ENCODE peak calls at places on chromosomes 11 and 22, in six cellular contexts. R, B, C, Q, I and Z are unnamed samples.

GRCh38 chr11:44036811-44037657 is 10.7 kb upstream of the ACCSL start:
- DNase-seq in R (peak; percentile 80), C (peak; percentile 71), B (peak; percentile 95), I (peak; percentile 76), Q (peak; percentile 72), Z (peak; percentile 70)

GRCh38 chr22:37187552-37187890 is 526 bp downstream of the C1QTNF6 start:
- DNase-seq in I (no peak), C (peak; percentile 53), Q (no peak), R (no peak), B (no peak), Z (no peak)

GRCh38 chr11:61131586-61131985 is 29.3 kb downstream of the CD5 start:
- DNase-seq in I (no peak), R (no peak), Q (no peak), C (no peak), B (no peak), Z (no peak)

GRCh38 chr22:43297246-43298061 is 45.7 kb downstream of the SCUBE1 start:
- DNase-seq in C (no peak), I (no peak), R (no peak), B (no peak), Q (no peak), Z (no peak)

GRCh38 chr11:439315-440064 is 2.3 kb downstream of the ANO9 start:
- DNase-seq in Q (no peak), B (no peak), I (no peak), C (no peak), R (no peak), Z (no peak)

GRCh38 chr11:76578655-76579046 is 91.9 kb downstream of the LRRC32 start:
- DNase-seq in C (peak; percentile 85), R (peak; percentile 69), B (peak; percentile 86), I (no peak), Q (no peak), Z (no peak)

GRCh38 chr22:33051960-33052839 is 6.0 kb downstream of the SYN3 start:
- DNase-seq in I (no peak), Q (no peak), C (no peak), B (no peak), R (no peak), Z (no peak)

GRCh38 chr11:69943066-69943465 is 123.8 kb upstream of the FGF3 start:
- DNase-seq in Q (no peak), I (no peak), R (no peak), C (no peak), B (no peak), Z (no peak)

GRCh38 chr11:19725379-19726079 is 12.9 kb downstream of the NAV2 start:
- DNase-seq in I (peak; percentile 43), B (peak; percentile 92), Q (no peak), R (no peak), C (no peak), Z (no peak)

GRCh38 chr11:62245271-62245753 is 3.3 kb downstream of the SCGB1D2 start:
- DNase-seq in Q (no peak), R (no peak), C (no peak), I (peak; percentile 70), B (no peak), Z (no peak)

GRCh38 chr22:25369133-25369532 is 149.7 kb downstream of the CRYBB2 start:
- DNase-seq in R (no peak), C (no peak), I (no peak), B (no peak), Q (no peak), Z (no peak)

GRCh38 chr11:285021-285893 is 3.7 kb upstream of the PGGHG start:
- DNase-seq in R (no peak), B (no peak), C (no peak), Q (no peak), I (no peak), Z (no peak)